ENCODE peak calls at places on chromosome 7, in ten cellular contexts. One of them, this sample, is unnamed.

GRCh38 chr7:43697690-43698089 is 31.6 kb downstream of the COA1 start:
- DNase-seq in AG08395: no peak
- DNase-seq in EL: no peak
- DNase-seq in occipital lobe: no peak
- DNase-seq in fibroblast of lung: peak
- DNase-seq in stomach: no peak
- DNase-seq in GM23338: no peak
- DNase-seq in T-helper 1 cell: no peak
- DNase-seq in AG09319: no peak
- DNase-seq in activated B cell treated with CpG ODN at 0.5 μM for 24 hours: no peak
- DNase-seq in this sample: no peak

GRCh38 chr7:1611708-1612241 is 41.9 kb upstream of the PSMG3 start:
- DNase-seq in activated B cell treated with CpG ODN at 0.5 μM for 24 hours: no peak
- DNase-seq in fibroblast of lung: peak
- DNase-seq in stomach: no peak
- DNase-seq in AG09319: peak
- DNase-seq in GM23338: no peak
- DNase-seq in T-helper 1 cell: no peak
- DNase-seq in occipital lobe: peak
- DNase-seq in AG08395: peak
- DNase-seq in EL: peak
- DNase-seq in this sample: no peak

GRCh38 chr7:134462337-134462925 is 3.5 kb upstream of the AKR1B1 start:
- DNase-seq in EL: peak
- DNase-seq in T-helper 1 cell: no peak
- DNase-seq in GM23338: no peak
- DNase-seq in AG08395: peak
- DNase-seq in activated B cell treated with CpG ODN at 0.5 μM for 24 hours: no peak
- DNase-seq in occipital lobe: no peak
- DNase-seq in stomach: no peak
- DNase-seq in fibroblast of lung: peak
- DNase-seq in AG09319: no peak
- DNase-seq in this sample: no peak

GRCh38 chr7:100583132-100584045 is 2.5 kb downstream of the LRCH4 start:
- DNase-seq in EL: peak
- DNase-seq in T-helper 1 cell: peak
- DNase-seq in activated B cell treated with CpG ODN at 0.5 μM for 24 hours: peak
- DNase-seq in GM23338: peak
- DNase-seq in fibroblast of lung: peak
- DNase-seq in AG08395: no peak
- DNase-seq in stomach: peak
- DNase-seq in AG09319: no peak
- DNase-seq in occipital lobe: no peak
- DNase-seq in this sample: peak

GRCh38 chr7:6419310-6419773 is 28.4 kb downstream of the DAGLB start:
- DNase-seq in activated B cell treated with CpG ODN at 0.5 μM for 24 hours: no peak
- DNase-seq in fibroblast of lung: peak
- DNase-seq in T-helper 1 cell: no peak
- DNase-seq in stomach: no peak
- DNase-seq in AG08395: no peak
- DNase-seq in AG09319: no peak
- DNase-seq in GM23338: no peak
- DNase-seq in occipital lobe: no peak
- DNase-seq in EL: no peak
- DNase-seq in this sample: no peak

GRCh38 chr7:30969604-30969970 is 5.8 kb downstream of the GHRHR start:
- DNase-seq in activated B cell treated with CpG ODN at 0.5 μM for 24 hours: no peak
- DNase-seq in occipital lobe: no peak
- DNase-seq in T-helper 1 cell: no peak
- DNase-seq in AG08395: no peak
- DNase-seq in GM23338: no peak
- DNase-seq in AG09319: no peak
- DNase-seq in fibroblast of lung: no peak
- DNase-seq in EL: no peak
- DNase-seq in stomach: no peak
- DNase-seq in this sample: no peak

GRCh38 chr7:33196194-33196593 is 66.8 kb downstream of the BBS9 start:
- DNase-seq in fibroblast of lung: peak
- DNase-seq in activated B cell treated with CpG ODN at 0.5 μM for 24 hours: no peak
- DNase-seq in EL: no peak
- DNase-seq in occipital lobe: no peak
- DNase-seq in stomach: no peak
- DNase-seq in AG09319: no peak
- DNase-seq in GM23338: no peak
- DNase-seq in T-helper 1 cell: no peak
- DNase-seq in AG08395: no peak
- DNase-seq in this sample: no peak

GRCh38 chr7:652881-653280 is 73.6 kb upstream of the DNAAF5 start:
- DNase-seq in fibroblast of lung: no peak
- DNase-seq in activated B cell treated with CpG ODN at 0.5 μM for 24 hours: no peak
- DNase-seq in EL: no peak
- DNase-seq in stomach: no peak
- DNase-seq in GM23338: no peak
- DNase-seq in AG08395: no peak
- DNase-seq in occipital lobe: no peak
- DNase-seq in T-helper 1 cell: no peak
- DNase-seq in AG09319: no peak
- DNase-seq in this sample: no peak

GRCh38 chr7:88009651-88010050 is 75.6 kb downstream of the ADAM22 start:
- DNase-seq in AG09319: no peak
- DNase-seq in fibroblast of lung: no peak
- DNase-seq in stomach: no peak
- DNase-seq in activated B cell treated with CpG ODN at 0.5 μM for 24 hours: no peak
- DNase-seq in GM23338: no peak
- DNase-seq in occipital lobe: no peak
- DNase-seq in AG08395: no peak
- DNase-seq in T-helper 1 cell: no peak
- DNase-seq in EL: no peak
- DNase-seq in this sample: no peak

GRCh38 chr7:96320437-96320836 is 1.5 kb downstream of the SLC25A13 start:
- DNase-seq in AG09319: no peak
- DNase-seq in GM23338: no peak
- DNase-seq in EL: no peak
- DNase-seq in activated B cell treated with CpG ODN at 0.5 μM for 24 hours: no peak
- DNase-seq in occipital lobe: no peak
- DNase-seq in AG08395: no peak
- DNase-seq in fibroblast of lung: no peak
- DNase-seq in stomach: no peak
- DNase-seq in T-helper 1 cell: peak
- DNase-seq in this sample: no peak

GRCh38 chr7:88090671-88091070 is 129.2 kb downstream of the SRI start:
- DNase-seq in EL: no peak
- DNase-seq in activated B cell treated with CpG ODN at 0.5 μM for 24 hours: no peak
- DNase-seq in AG09319: no peak
- DNase-seq in occipital lobe: no peak
- DNase-seq in fibroblast of lung: peak
- DNase-seq in AG08395: no peak
- DNase-seq in T-helper 1 cell: no peak
- DNase-seq in stomach: no peak
- DNase-seq in GM23338: no peak
- DNase-seq in this sample: no peak

GRCh38 chr7:156781972-156782371 is 111.0 kb downstream of the LMBR1 start:
- DNase-seq in stomach: no peak
- DNase-seq in EL: no peak
- DNase-seq in T-helper 1 cell: no peak
- DNase-seq in AG08395: no peak
- DNase-seq in occipital lobe: no peak
- DNase-seq in fibroblast of lung: no peak
- DNase-seq in activated B cell treated with CpG ODN at 0.5 μM for 24 hours: no peak
- DNase-seq in GM23338: no peak
- DNase-seq in AG09319: no peak
- DNase-seq in this sample: no peak

This sample was measured in body of pancreas.